ENCODE peak calls at places on chromosomes 4 and X, in five cellular contexts. One of them, this sample, is unnamed. For H3K27me3, the result is how much of the 10 kb centered on the place peaks cover.

GRCh38 chrX:56738670-56739069 is 9.6 kb downstream of the NBDY start:
- DNase-seq in left ventricle myocardium inferior: no peak
- DNase-seq in body of pancreas: no peak
- DNase-seq in H7: no peak
- DNase-seq in PC-3: peak
- DNase-seq in this sample: no peak

GRCh38 chr4:23745377-23745776 is 144.5 kb downstream of the PPARGC1A start:
- DNase-seq in left ventricle myocardium inferior: no peak
- DNase-seq in body of pancreas: no peak
- DNase-seq in H7: no peak
- DNase-seq in PC-3: no peak
- DNase-seq in this sample: no peak

GRCh38 chr4:41009411-41009810 is 204.9 kb downstream of the APBB2 start:
- DNase-seq in left ventricle myocardium inferior: no peak
- DNase-seq in body of pancreas: no peak
- DNase-seq in H7: no peak
- DNase-seq in PC-3: peak
- DNase-seq in this sample: no peak

GRCh38 chrX:144219035-144219434 is 335.2 kb downstream of the UBE2NL start:
- DNase-seq in left ventricle myocardium inferior: no peak
- DNase-seq in body of pancreas: peak
- DNase-seq in H7: peak
- DNase-seq in PC-3: peak
- DNase-seq in this sample: no peak

GRCh38 chr4:14375816-14376215 is 626.5 kb upstream of the CPEB2 start:
- DNase-seq in left ventricle myocardium inferior: no peak
- DNase-seq in body of pancreas: no peak
- DNase-seq in H7: no peak
- DNase-seq in PC-3: peak
- DNase-seq in this sample: no peak

GRCh38 chr4:170651786-170652185 is 562.0 kb upstream of the AADAT start:
- DNase-seq in left ventricle myocardium inferior: no peak
- DNase-seq in body of pancreas: no peak
- DNase-seq in H7: no peak
- DNase-seq in PC-3: peak
- DNase-seq in this sample: no peak

GRCh38 chr4:140094701-140095420 is 59.1 kb downstream of the MAML3 start:
- DNase-seq in left ventricle myocardium inferior: peak
- DNase-seq in body of pancreas: peak
- DNase-seq in H7: peak
- DNase-seq in PC-3: peak
- DNase-seq in this sample: peak

GRCh38 chrX:43349363-43349762 is 306.7 kb upstream of the MAOA start:
- DNase-seq in left ventricle myocardium inferior: no peak
- DNase-seq in body of pancreas: peak
- DNase-seq in H7: peak
- DNase-seq in PC-3: peak
- DNase-seq in this sample: no peak

GRCh38 chrX:75228854-75229253 is 45.0 kb upstream of the UPRT start:
- DNase-seq in left ventricle myocardium inferior: no peak
- DNase-seq in body of pancreas: no peak
- DNase-seq in H7: no peak
- DNase-seq in PC-3: no peak
- DNase-seq in this sample: no peak

GRCh38 chr4:152102184-152103000 is 341.6 kb upstream of the GATB start:
- DNase-seq in left ventricle myocardium inferior: no peak
- DNase-seq in body of pancreas: no peak
- DNase-seq in H7: no peak
- DNase-seq in PC-3: peak
- DNase-seq in this sample: no peak

GRCh38 chr4:182884046-182884445 is 33.1 kb downstream of the DCTD start:
- DNase-seq in left ventricle myocardium inferior: no peak
- DNase-seq in body of pancreas: no peak
- DNase-seq in H7: no peak
- DNase-seq in PC-3: no peak
- DNase-seq in this sample: no peak

GRCh38 chr4:48944659-48945290 is 38.2 kb upstream of the OCIAD2 start:
- DNase-seq in left ventricle myocardium inferior: no peak
- DNase-seq in body of pancreas: peak
- DNase-seq in H7: no peak
- DNase-seq in PC-3: peak
- DNase-seq in this sample: no peak

GRCh38 chr4:184387351-184387750 is 87.0 kb downstream of the IRF2 start:
- DNase-seq in left ventricle myocardium inferior: no peak
- DNase-seq in body of pancreas: no peak
- DNase-seq in H7: no peak
- DNase-seq in PC-3: no peak
- DNase-seq in this sample: no peak

GRCh38 chr4:64144994-64145393 is 264.3 kb downstream of the TECRL start:
- DNase-seq in left ventricle myocardium inferior: no peak
- DNase-seq in body of pancreas: no peak
- DNase-seq in H7: no peak
- DNase-seq in PC-3: peak
- DNase-seq in this sample: no peak

GRCh38 chr4:10171055-10171454 is 54.5 kb upstream of the WDR1 start:
- DNase-seq in left ventricle myocardium inferior: no peak
- DNase-seq in body of pancreas: no peak
- DNase-seq in H7: no peak
- DNase-seq in PC-3: no peak
- DNase-seq in this sample: no peak

GRCh38 chr4:101237773-101238172 is 109.6 kb downstream of the PPP3CA start:
- DNase-seq in left ventricle myocardium inferior: no peak
- DNase-seq in body of pancreas: no peak
- DNase-seq in H7: no peak
- DNase-seq in PC-3: no peak
- DNase-seq in this sample: no peak

GRCh38 chrX:4572652-4573051 is 859.2 kb upstream of the PRKX start:
- DNase-seq in left ventricle myocardium inferior: no peak
- DNase-seq in body of pancreas: no peak
- DNase-seq in H7: peak
- DNase-seq in PC-3: no peak
- DNase-seq in this sample: no peak

GRCh38 chr4:25970241-25970675 is 56.2 kb downstream of the SMIM20 start:
- DNase-seq in left ventricle myocardium inferior: peak
- DNase-seq in body of pancreas: peak
- DNase-seq in H7: no peak
- DNase-seq in PC-3: no peak
- DNase-seq in this sample: peak

GRCh38 chr4:2067446-2068197 is 8.5 kb downstream of the NAT8L start:
- DNase-seq in left ventricle myocardium inferior: no peak
- DNase-seq in body of pancreas: no peak
- DNase-seq in H7: peak
- DNase-seq in PC-3: no peak
- DNase-seq in this sample: no peak

GRCh38 chr4:1218892-1219552 is 29.9 kb downstream of the CTBP1 start:
- DNase-seq in left ventricle myocardium inferior: no peak
- DNase-seq in body of pancreas: no peak
- DNase-seq in H7: no peak
- DNase-seq in PC-3: no peak
- DNase-seq in this sample: no peak

GRCh38 chrX:17511556-17511955 is 136.6 kb downstream of the NHS start:
- DNase-seq in left ventricle myocardium inferior: no peak
- DNase-seq in body of pancreas: no peak
- DNase-seq in H7: no peak
- DNase-seq in PC-3: no peak
- DNase-seq in this sample: no peak

DNA sequence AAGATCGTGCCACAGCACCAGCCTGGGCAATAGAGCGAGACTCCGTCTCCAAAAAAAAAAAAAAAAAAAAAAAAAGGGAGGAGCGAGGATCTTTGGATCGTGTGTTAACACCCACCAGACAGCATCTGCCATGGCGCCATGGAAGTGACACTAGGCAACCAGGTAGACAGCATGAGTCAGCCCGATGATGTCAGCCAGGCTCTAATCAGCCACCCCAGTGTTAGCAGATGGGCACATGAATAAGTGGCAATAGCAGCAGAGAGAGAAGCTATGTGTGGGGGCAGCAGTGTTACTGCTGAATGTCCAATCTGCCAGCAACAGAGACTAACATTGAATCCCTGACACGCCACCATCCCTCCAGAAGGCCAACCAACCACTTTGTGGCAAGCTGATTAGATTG is 6.6 kb downstream of the SYN1 start:
- DNase-seq in left ventricle myocardium inferior: no peak
- DNase-seq in body of pancreas: no peak
- DNase-seq in H7: no peak
- DNase-seq in PC-3: no peak
- DNase-seq in this sample: no peak
- H3K27me3 ChIP-seq in left ventricle myocardium inferior: under half
- H3K27me3 ChIP-seq in body of pancreas: under half
- H3K27me3 ChIP-seq in H7: under half
- H3K27me3 ChIP-seq in PC-3: under half
- H3K27me3 ChIP-seq in this sample: under half

GRCh38 chrX:50888884-50889283 is 21.7 kb upstream of the BMP15 start:
- DNase-seq in left ventricle myocardium inferior: no peak
- DNase-seq in body of pancreas: no peak
- DNase-seq in H7: no peak
- DNase-seq in PC-3: no peak
- DNase-seq in this sample: no peak

GRCh38 chrX:50889582-50889981 is 21.0 kb upstream of the BMP15 start:
- DNase-seq in left ventricle myocardium inferior: no peak
- DNase-seq in body of pancreas: no peak
- DNase-seq in H7: peak
- DNase-seq in PC-3: no peak
- DNase-seq in this sample: no peak

DNA sequence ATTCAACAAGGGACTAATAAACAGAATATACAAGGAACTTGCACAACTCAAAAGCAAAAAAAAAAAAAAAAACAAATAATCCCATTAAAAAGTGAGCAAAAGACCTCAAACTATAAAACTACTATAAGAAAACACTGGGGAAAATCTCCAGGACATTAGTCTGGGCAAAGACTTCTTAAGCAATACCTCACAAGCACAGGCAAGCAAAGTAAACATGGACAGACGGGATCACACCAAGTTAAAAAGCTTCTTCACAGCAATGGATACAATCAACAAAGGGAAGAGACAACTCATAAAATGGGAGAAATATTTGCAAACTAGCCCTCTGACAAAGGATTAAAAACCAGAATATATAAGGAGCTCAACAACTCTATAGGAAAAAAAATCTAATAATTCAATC is 17.1 kb upstream of the BMP15 start:
- DNase-seq in left ventricle myocardium inferior: no peak
- DNase-seq in body of pancreas: no peak
- DNase-seq in H7: no peak
- DNase-seq in PC-3: no peak
- DNase-seq in this sample: no peak
- H3K27me3 ChIP-seq in left ventricle myocardium inferior: under half
- H3K27me3 ChIP-seq in body of pancreas: under half
- H3K27me3 ChIP-seq in H7: under half
- H3K27me3 ChIP-seq in PC-3: under half
- H3K27me3 ChIP-seq in this sample: under half

DNA sequence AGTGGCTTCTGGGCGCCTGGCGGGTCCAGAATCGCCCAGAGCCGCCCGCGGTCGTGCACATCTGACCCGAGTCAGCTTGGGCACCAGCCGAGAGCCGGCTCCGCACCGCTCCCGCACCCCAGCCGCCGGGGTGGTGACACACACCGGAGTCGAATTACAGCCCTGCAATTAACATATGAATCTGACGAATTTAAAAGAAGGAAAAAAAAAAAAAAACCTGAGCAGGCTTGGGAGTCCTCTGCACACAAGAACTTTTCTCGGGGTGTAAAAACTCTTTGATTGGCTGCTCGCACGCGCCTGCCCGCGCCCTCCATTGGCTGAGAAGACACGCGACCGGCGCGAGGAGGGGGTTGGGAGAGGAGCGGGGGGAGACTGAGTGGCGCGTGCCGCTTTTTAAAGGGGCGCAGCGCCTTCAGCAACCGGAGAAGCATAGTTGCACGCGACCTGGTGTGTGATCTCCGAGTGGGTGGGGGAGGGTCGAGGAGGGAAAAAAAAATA is at the start of gene ATOH1:
- DNase-seq in left ventricle myocardium inferior: no peak
- DNase-seq in body of pancreas: peak
- DNase-seq in H7: peak
- DNase-seq in PC-3: no peak
- DNase-seq in this sample: peak
- H3K27me3 ChIP-seq in left ventricle myocardium inferior: half or more
- H3K27me3 ChIP-seq in body of pancreas: under half
- H3K27me3 ChIP-seq in H7: half or more
- H3K27me3 ChIP-seq in PC-3: half or more
- H3K27me3 ChIP-seq in this sample: under half

GRCh38 chrX:131084145-131084544 is 26.0 kb downstream of the ARHGAP36 start:
- DNase-seq in left ventricle myocardium inferior: no peak
- DNase-seq in body of pancreas: no peak
- DNase-seq in H7: no peak
- DNase-seq in PC-3: no peak
- DNase-seq in this sample: no peak

GRCh38 chrX:131083510-131084142 is 25.5 kb downstream of the ARHGAP36 start:
- DNase-seq in left ventricle myocardium inferior: no peak
- DNase-seq in body of pancreas: no peak
- DNase-seq in H7: peak
- DNase-seq in PC-3: no peak
- DNase-seq in this sample: no peak

GRCh38 chrX:131081772-131082755 is 23.9 kb downstream of the ARHGAP36 start:
- DNase-seq in left ventricle myocardium inferior: no peak
- DNase-seq in body of pancreas: no peak
- DNase-seq in H7: peak
- DNase-seq in PC-3: no peak
- DNase-seq in this sample: no peak
- H3K27me3 ChIP-seq in left ventricle myocardium inferior: half or more
- H3K27me3 ChIP-seq in body of pancreas: under half
- H3K27me3 ChIP-seq in H7: half or more
- H3K27me3 ChIP-seq in PC-3: under half
- H3K27me3 ChIP-seq in this sample: under half

DNA sequence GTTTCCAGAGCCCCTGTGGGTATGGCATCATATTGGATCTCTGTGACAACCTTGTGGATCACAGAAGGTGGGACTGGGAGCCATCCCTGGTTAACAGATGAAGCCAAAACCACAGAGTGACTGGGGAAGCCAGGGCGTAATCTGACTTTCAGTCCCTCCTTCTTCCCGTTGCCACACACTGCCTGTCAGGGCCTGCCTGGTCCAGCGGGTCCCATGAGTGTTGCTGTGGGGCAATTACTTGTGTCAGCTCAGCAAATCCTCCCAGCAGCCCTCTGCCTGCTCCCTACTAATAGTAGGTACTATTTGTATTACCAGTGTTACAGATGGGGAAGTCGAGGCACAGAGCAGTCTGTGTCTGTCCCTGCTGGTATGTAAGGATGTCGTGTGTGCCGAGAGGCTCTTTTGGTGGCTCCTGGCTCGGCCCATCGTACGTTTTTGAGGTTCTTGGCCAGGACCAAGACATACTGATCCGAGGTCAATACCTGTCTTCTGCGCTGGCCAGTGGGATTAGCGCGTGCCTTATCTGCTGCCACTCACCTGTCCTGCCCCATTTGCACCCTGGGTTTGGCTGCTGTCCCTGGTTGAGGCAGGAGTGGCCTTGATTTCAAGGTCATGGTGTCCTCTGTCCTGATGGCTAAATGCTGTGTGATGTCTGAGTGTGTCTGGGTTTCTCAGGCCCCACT is 5.7 kb downstream of the NSG1 start:
- DNase-seq in left ventricle myocardium inferior: no peak
- DNase-seq in body of pancreas: no peak
- DNase-seq in H7: no peak
- DNase-seq in PC-3: no peak
- DNase-seq in this sample: no peak
- H3K27me3 ChIP-seq in left ventricle myocardium inferior: half or more
- H3K27me3 ChIP-seq in body of pancreas: under half
- H3K27me3 ChIP-seq in H7: under half
- H3K27me3 ChIP-seq in PC-3: under half
- H3K27me3 ChIP-seq in this sample: under half

GRCh38 chr4:3873446-3874415 is 107.5 kb downstream of the ADRA2C start:
- DNase-seq in left ventricle myocardium inferior: peak
- DNase-seq in body of pancreas: no peak
- DNase-seq in H7: peak
- DNase-seq in PC-3: no peak
- DNase-seq in this sample: no peak
- H3K27me3 ChIP-seq in left ventricle myocardium inferior: half or more
- H3K27me3 ChIP-seq in body of pancreas: under half
- H3K27me3 ChIP-seq in H7: under half
- H3K27me3 ChIP-seq in PC-3: under half
- H3K27me3 ChIP-seq in this sample: under half